ENCODE peak calls at places on chromosomes 2 and 18, in seven cellular contexts. F is sigmoid colon, L is K562, S is GM12878, A is stomach, X is breast epithelium, N is transverse colon. J is an unnamed sample.

GRCh38 chr2:207337234-207338219 is 171.8 kb upstream of the KLF7 start:
- DNase-seq in N (no peak), F (no peak), L (peak), S (no peak), A (no peak), X (no peak), J (no peak)

GRCh38 chr18:23825496-23825895 is 136.2 kb downstream of the LAMA3 start:
- DNase-seq in N (no peak), F (no peak), S (no peak), A (no peak), X (no peak), L (no peak), J (no peak)

GRCh38 chr2:27316655-27317412 is 6.1 kb downstream of the MPV17 start:
- DNase-seq in A (no peak), L (no peak), F (no peak), S (no peak), N (no peak), X (no peak), J (peak)

GRCh38 chr2:28753043-28753683 is 1.5 kb downstream of the PPP1CB start:
- DNase-seq in X (peak), N (peak), A (peak), L (peak), F (peak), S (no peak), J (peak)

GRCh38 chr18:8754995-8755955 is 49.9 kb downstream of the MTCL1 start:
- DNase-seq in L (no peak), F (no peak), S (peak), A (no peak), N (peak), X (no peak), J (no peak)

GRCh38 chr2:187553908-187554703 is at the start of gene TFPI:
- DNase-seq in F (no peak), A (no peak), X (no peak), L (peak), N (no peak), S (no peak), J (no peak)

GRCh38 chr2:46812381-46813024 is 103.1 kb downstream of the MCFD2 start:
- DNase-seq in A (no peak), X (no peak), L (no peak), F (peak), N (no peak), S (no peak), J (peak)

GRCh38 chr2:101827246-101827645 is 129.7 kb downstream of the MAP4K4 start:
- DNase-seq in L (no peak), F (no peak), A (no peak), N (no peak), S (no peak), X (no peak), J (no peak)

GRCh38 chr2:160892204-160892603 is 268.0 kb upstream of the TANK start:
- DNase-seq in N (no peak), L (no peak), S (no peak), F (no peak), X (no peak), A (no peak), J (no peak)

GRCh38 chr18:45050712-45051639 is 370.3 kb downstream of the SETBP1 start:
- DNase-seq in X (no peak), A (no peak), N (no peak), S (no peak), F (no peak), L (no peak), J (no peak)

GRCh38 chr2:95043300-95043786 is 17.8 kb downstream of the MAL start:
- DNase-seq in X (peak), N (peak), A (peak), S (peak), L (no peak), F (peak), J (no peak)

GRCh38 chr2:159249955-159250723 is 36.4 kb downstream of the WDSUB1 start:
- DNase-seq in A (no peak), N (peak), X (peak), L (no peak), S (peak), F (peak), J (no peak)

GRCh38 chr2:203648273-203648672 is 58.2 kb upstream of the CD28 start:
- DNase-seq in X (no peak), S (no peak), N (no peak), F (no peak), A (no peak), L (no peak), J (no peak)

GRCh38 chr2:219448099-219448775 is 13.6 kb downstream of the SPEG start:
- DNase-seq in L (no peak), A (no peak), S (no peak), X (no peak), N (no peak), F (no peak), J (no peak)

GRCh38 chr2:239000500-239001073 is 152.7 kb downstream of the TWIST2 start:
- DNase-seq in S (no peak), F (peak), L (no peak), A (no peak), X (no peak), N (no peak), J (peak)

GRCh38 chr18:44839239-44839666 is 158.6 kb downstream of the SETBP1 start:
- DNase-seq in L (peak), N (peak), S (peak), F (peak), A (peak), X (no peak), J (peak)

GRCh38 chr2:13284688-13285087 is 568.0 kb downstream of the TRIB2 start:
- DNase-seq in A (no peak), S (no peak), F (no peak), L (no peak), N (no peak), X (no peak), J (no peak)

GRCh38 chr2:148909114-148909513 is 34.1 kb downstream of the KIF5C start:
- DNase-seq in N (no peak), A (no peak), F (no peak), S (no peak), X (no peak), L (no peak), J (no peak)

GRCh38 chr2:222241054-222241453 is 57.7 kb downstream of the PAX3 start:
- DNase-seq in S (no peak), F (no peak), L (no peak), A (no peak), X (no peak), N (no peak), J (no peak)

GRCh38 chr2:168198476-168199192 is 48.8 kb downstream of the STK39 start:
- DNase-seq in X (no peak), N (no peak), A (no peak), L (no peak), S (no peak), F (no peak), J (no peak)

GRCh38 chr18:48947102-48947501 is 3.7 kb downstream of the SMAD7 start:
- DNase-seq in L (no peak), X (no peak), S (no peak), F (no peak), A (no peak), N (no peak), J (no peak)
- H3K27ac ChIP-seq in L (no peak), X (peak), S (peak), F (peak), A (peak), N (peak), J (no peak)

DNA sequence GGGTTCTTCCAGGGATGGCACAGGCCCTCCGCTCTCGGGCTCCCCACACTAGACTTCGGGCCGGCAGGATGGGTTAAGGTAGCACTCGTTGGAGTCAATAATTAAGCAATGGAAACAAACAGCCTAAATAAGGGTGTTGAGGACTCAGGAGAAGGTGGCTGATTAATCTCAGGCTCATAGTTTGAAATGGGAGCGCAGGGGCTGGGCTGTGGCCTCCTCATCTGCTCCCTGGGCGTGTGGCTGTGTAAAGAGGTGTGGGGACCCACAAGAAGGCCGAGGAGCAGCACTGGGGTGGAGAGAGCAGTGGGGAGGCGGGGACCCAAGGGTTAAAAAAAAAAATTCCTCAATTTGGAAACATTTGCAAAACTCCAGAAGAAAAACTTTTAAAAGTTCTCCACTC is 1.3 kb upstream of the TUBB6 start:
- DNase-seq in N (no peak), X (no peak), A (no peak), L (no peak), F (no peak), S (no peak), J (no peak)
- H3K4me3 ChIP-seq in N (no peak), X (peak), A (peak), L (no peak), F (peak), S (no peak), J (peak)

GRCh38 chr2:233854241-233854981 is at the start of gene HJURP:
- DNase-seq in L (peak), N (peak), A (peak), S (peak), X (peak), F (peak), J (peak)
- TF ChIP-seq POLR2AphosphoS5 in L (peak), N (peak), A (peak), S (peak), X (no peak), F (peak), J (peak)

DNA sequence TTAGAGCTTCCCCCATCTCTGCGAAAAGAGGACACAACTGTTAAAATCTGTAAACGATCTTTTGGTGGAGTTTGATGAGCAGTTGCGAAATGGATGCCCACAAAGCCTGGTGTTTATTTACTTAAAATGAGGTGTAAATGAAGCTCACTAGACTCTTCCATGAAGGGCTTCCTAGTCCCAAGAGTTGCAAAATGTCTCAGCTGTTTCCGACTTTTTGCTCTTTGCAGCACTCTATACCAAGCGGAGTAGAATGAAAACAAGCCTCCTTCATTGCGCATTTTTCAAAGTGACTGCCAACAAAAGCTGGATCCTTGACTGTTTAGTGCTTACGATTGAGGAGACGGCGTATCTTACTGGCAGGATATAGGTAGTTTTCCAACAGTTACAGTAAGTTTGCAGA is 43.0 kb downstream of the COLEC12 start:
- DNase-seq in L (no peak), A (no peak), N (no peak), S (no peak), X (no peak), F (no peak), J (no peak)
- H3K27ac ChIP-seq in L (no peak), A (peak), N (peak), S (no peak), X (peak), F (peak), J (no peak)

DNA sequence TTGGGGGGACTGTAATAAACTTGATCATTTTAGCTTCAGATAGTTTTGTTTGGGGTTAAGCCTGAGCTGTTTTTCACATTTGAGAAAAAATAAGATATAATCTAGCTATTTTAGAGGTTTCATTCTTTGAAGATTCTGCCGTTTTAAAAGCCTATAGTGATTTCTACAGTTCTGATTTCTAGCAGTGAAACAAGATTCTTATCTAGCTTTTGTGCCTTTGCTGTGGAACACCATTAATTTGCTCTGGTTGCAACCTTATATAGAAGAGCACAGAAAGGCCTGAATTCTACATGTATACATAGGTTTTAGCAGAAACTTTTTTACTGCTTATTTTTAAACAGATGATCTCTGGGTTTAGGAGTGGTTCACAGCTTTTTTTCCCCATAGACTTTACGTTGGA is 430 bp upstream of the HTR2B start:
- DNase-seq in F (no peak), N (no peak), S (no peak), L (no peak), A (no peak), X (no peak), J (no peak)
- H3K4me3 ChIP-seq in F (no peak), N (no peak), S (no peak), L (no peak), A (no peak), X (no peak), J (no peak)

GRCh38 chr2:202265467-202266277 is at the start of gene NOP58:
- DNase-seq in L (peak), N (peak), X (peak), F (peak), S (peak), A (peak), J (peak)

GRCh38 chr2:202261531-202261930 is 4.0 kb upstream of the NOP58 start:
- DNase-seq in F (no peak), A (no peak), X (no peak), S (no peak), L (no peak), N (no peak), J (no peak)

GRCh38 chr2:202270487-202270886 is 4.9 kb downstream of the NOP58 start:
- DNase-seq in A (no peak), X (no peak), S (peak), L (no peak), F (no peak), N (no peak), J (no peak)

GRCh38 chr2:202269585-202269984 is 4.0 kb downstream of the NOP58 start:
- DNase-seq in S (peak), F (no peak), X (no peak), A (no peak), L (no peak), N (no peak), J (no peak)

DNA sequence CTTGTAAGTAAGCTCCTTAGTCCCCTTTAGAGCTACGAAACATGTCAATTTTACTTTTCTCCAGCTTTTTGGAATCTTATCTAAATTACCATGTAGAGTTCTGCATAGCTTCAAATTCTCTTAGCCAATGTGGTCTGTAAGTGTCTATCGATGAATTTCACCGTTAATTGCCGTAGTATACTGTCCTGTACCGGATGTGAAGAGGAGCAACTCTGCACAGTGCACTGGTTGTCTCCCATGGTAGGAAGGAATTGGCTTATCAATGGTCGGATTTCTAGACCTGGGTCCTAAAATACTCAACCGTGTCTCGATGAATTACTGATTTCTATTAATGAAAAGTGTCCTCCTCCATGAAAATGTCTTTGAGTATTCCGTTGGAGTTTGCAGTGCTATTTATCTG is 1.9 kb downstream of the NOP58 start:
- DNase-seq in L (no peak), N (no peak), S (no peak), A (no peak), F (no peak), X (no peak), J (no peak)
- TF ChIP-seq POLR2AphosphoS5 in L (no peak), N (no peak), S (no peak), A (no peak), F (no peak), X (no peak), J (no peak)

GRCh38 chr2:201696151-201696659 is 2.2 kb downstream of the MPP4 start:
- DNase-seq in X (no peak), N (no peak), F (no peak), A (no peak), S (no peak), L (no peak), J (no peak)
- H3K27ac ChIP-seq in X (no peak), N (no peak), F (no peak), A (no peak), S (no peak), L (no peak), J (no peak)

DNA sequence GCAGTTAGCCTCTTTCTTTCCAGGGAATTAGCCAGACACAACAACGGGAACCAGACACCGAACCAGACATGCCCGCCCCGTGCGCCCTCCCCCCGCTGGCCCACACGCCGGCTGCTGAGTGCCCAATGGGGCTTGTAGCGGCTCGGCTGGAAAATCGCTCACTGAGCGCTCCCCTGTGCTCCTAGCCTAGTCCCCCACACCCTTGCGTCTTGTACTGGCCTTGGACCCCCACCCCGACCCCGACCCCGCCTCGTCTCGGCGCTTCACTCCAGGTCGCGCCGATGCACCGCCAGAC is 1.3 kb downstream of the GAD1 start:
- DNase-seq in X (no peak), F (no peak), A (no peak), S (no peak), L (no peak), N (no peak), J (no peak)
- H3K4me3 ChIP-seq in X (peak), F (peak), A (peak), S (peak), L (peak), N (no peak), J (peak)